ENCODE peak calls at places on chromosomes 12 and 14, in eight cellular contexts. A is ovary, R is IMR-90, J is NB4, N is gastrocnemius medialis, Z is A549, C is GM12891, Q is upper lobe of left lung. K is an unnamed sample.

GRCh38 chr12:123389560-123390351 is 5.8 kb downstream of the KMT5A start:
- DNase-seq in A (peak), R (no peak), J (peak), N (peak), Z (no peak), C (peak), Q (peak), K (peak)

GRCh38 chr12:50734409-50735263 is 29.3 kb upstream of the ATF1 start:
- DNase-seq in A (no peak), R (peak), J (peak), N (no peak), Z (peak), C (peak), Q (no peak), K (no peak)

GRCh38 chr14:31194095-31194494 is 13.5 kb downstream of the HECTD1 start:
- DNase-seq in A (no peak), R (peak), J (peak), N (no peak), Z (no peak), C (no peak), Q (no peak), K (no peak)

GRCh38 chr12:65761301-65761700 is 63.0 kb upstream of the HMGA2 start:
- DNase-seq in A (no peak), R (no peak), J (no peak), N (no peak), Z (no peak), C (no peak), Q (no peak), K (no peak)

GRCh38 chr14:65190312-65190711 is 88.0 kb upstream of the MAX start:
- DNase-seq in A (no peak), R (no peak), J (no peak), N (no peak), Z (no peak), C (no peak), Q (no peak), K (no peak)

GRCh38 chr14:36271939-36272907 is 48.2 kb downstream of the MBIP start:
- DNase-seq in A (no peak), R (peak), J (no peak), N (no peak), Z (no peak), C (no peak), Q (no peak), K (no peak)

GRCh38 chr12:49518914-49519573 is 19.8 kb upstream of the KCNH3 start:
- DNase-seq in A (no peak), R (peak), J (no peak), N (no peak), Z (no peak), C (no peak), Q (no peak), K (no peak)

GRCh38 chr12:49264466-49264872 is 413 bp upstream of the TUBA1C start:
- DNase-seq in A (no peak), R (no peak), J (no peak), N (no peak), Z (no peak), C (peak), Q (no peak), K (no peak)

GRCh38 chr14:19743256-19743655 is at the start of gene OR4Q3:
- DNase-seq in A (no peak), R (no peak), J (no peak), N (no peak), Z (no peak), C (no peak), Q (no peak), K (no peak)

GRCh38 chr12:15669256-15669948 is 119.8 kb downstream of the EPS8 start:
- DNase-seq in A (no peak), R (peak), J (no peak), N (no peak), Z (no peak), C (no peak), Q (no peak), K (no peak)

GRCh38 chr12:78888583-78888982 is 24.0 kb downstream of the SYT1 start:
- DNase-seq in A (no peak), R (no peak), J (peak), N (no peak), Z (peak), C (no peak), Q (no peak), K (no peak)

GRCh38 chr14:75050852-75051555 is at the start of gene MLH3:
- DNase-seq in A (peak), R (peak), J (peak), N (peak), Z (peak), C (peak), Q (peak), K (peak)

GRCh38 chr12:2284857-2285256 is 232.1 kb downstream of the CACNA1C start:
- DNase-seq in A (peak), R (peak), J (peak), N (peak), Z (peak), C (no peak), Q (peak), K (peak)

GRCh38 chr12:50314629-50315312 is 31.5 kb upstream of the LIMA1 start:
- DNase-seq in A (no peak), R (peak), J (peak), N (no peak), Z (peak), C (no peak), Q (no peak), K (no peak)

GRCh38 chr14:77023001-77023996 is 5.2 kb downstream of the IRF2BPL start:
- DNase-seq in A (peak), R (peak), J (no peak), N (no peak), Z (peak), C (no peak), Q (peak), K (no peak)

GRCh38 chr14:105294142-105294597 is 6.6 kb downstream of the BRF1 start:
- DNase-seq in A (no peak), R (peak), J (peak), N (no peak), Z (no peak), C (no peak), Q (no peak), K (peak)

GRCh38 chr12:64459388-64460024 is 7.6 kb downstream of the TBK1 start:
- DNase-seq in A (no peak), R (no peak), J (peak), N (no peak), Z (no peak), C (no peak), Q (peak), K (no peak)

GRCh38 chr14:105935384-105935783 is 409.0 kb downstream of the TMEM121 start:
- DNase-seq in A (no peak), R (no peak), J (no peak), N (no peak), Z (no peak), C (no peak), Q (no peak), K (no peak)

GRCh38 chr14:85438001-85438400 is 91.9 kb upstream of the FLRT2 start:
- DNase-seq in A (no peak), R (no peak), J (no peak), N (no peak), Z (no peak), C (no peak), Q (no peak), K (no peak)

GRCh38 chr12:93020225-93020997 is 91.3 kb upstream of the EEA1 start:
- DNase-seq in A (peak), R (no peak), J (no peak), N (no peak), Z (no peak), C (no peak), Q (peak), K (no peak)

GRCh38 chr12:81644503-81644902 is 114.6 kb downstream of the PPFIA2 start:
- DNase-seq in A (no peak), R (peak), J (peak), N (no peak), Z (peak), C (no peak), Q (no peak), K (no peak)

GRCh38 chr14:52370406-52370911 is 56.3 kb downstream of the PTGER2 start:
- DNase-seq in A (no peak), R (no peak), J (no peak), N (no peak), Z (no peak), C (no peak), Q (no peak), K (no peak)

GRCh38 chr12:47378907-47379306 is 299.1 kb upstream of the AMIGO2 start:
- DNase-seq in A (no peak), R (peak), J (peak), N (no peak), Z (peak), C (no peak), Q (no peak), K (no peak)

GRCh38 chr14:65206448-65207096 is 104.3 kb upstream of the MAX start:
- DNase-seq in A (no peak), R (peak), J (peak), N (no peak), Z (no peak), C (no peak), Q (no peak), K (no peak)

GRCh38 chr12:13175499-13175898 is 21.0 kb upstream of the EMP1 start:
- DNase-seq in A (no peak), R (no peak), J (peak), N (no peak), Z (no peak), C (no peak), Q (no peak), K (no peak)

GRCh38 chr14:90848944-90849731 is 32.9 kb upstream of the TTC7B start:
- DNase-seq in A (no peak), R (peak), J (no peak), N (no peak), Z (no peak), C (no peak), Q (no peak), K (no peak)

GRCh38 chr12:104215638-104216297 is at the start of gene TXNRD1:
- DNase-seq in A (peak), R (peak), J (peak), N (peak), Z (peak), C (peak), Q (peak), K (peak)

GRCh38 chr12:68521321-68521839 is 89.3 kb upstream of the RAP1B start:
- DNase-seq in A (no peak), R (peak), J (no peak), N (no peak), Z (peak), C (no peak), Q (no peak), K (no peak)

GRCh38 chr12:4579305-4580097 is 17.5 kb downstream of the DYRK4 start:
- DNase-seq in A (no peak), R (peak), J (peak), N (no peak), Z (peak), C (no peak), Q (no peak), K (no peak)

GRCh38 chr14:102517412-102518062 is 8.0 kb upstream of the ANKRD9 start:
- DNase-seq in A (no peak), R (no peak), J (no peak), N (no peak), Z (no peak), C (no peak), Q (no peak), K (no peak)

GRCh38 chr14:49617846-49618519 is 2.4 kb downstream of the RPL36AL start:
- DNase-seq in A (no peak), R (no peak), J (no peak), N (no peak), Z (no peak), C (no peak), Q (no peak), K (no peak)
- TF ChIP-seq POLR2A in A (no peak), R (no peak), J (no peak), N (no peak), Z (no peak), C (peak), Q (no peak), K (no peak)

GRCh38 chr12:71755146-71755892 is 656 bp downstream of the RAB21 start:
- DNase-seq in A (peak), R (peak), J (peak), N (peak), Z (peak), C (peak), Q (peak), K (peak)
- TF ChIP-seq POLR2A in A (no peak), R (peak), J (no peak), N (no peak), Z (no peak), C (no peak), Q (no peak), K (no peak)

DNA sequence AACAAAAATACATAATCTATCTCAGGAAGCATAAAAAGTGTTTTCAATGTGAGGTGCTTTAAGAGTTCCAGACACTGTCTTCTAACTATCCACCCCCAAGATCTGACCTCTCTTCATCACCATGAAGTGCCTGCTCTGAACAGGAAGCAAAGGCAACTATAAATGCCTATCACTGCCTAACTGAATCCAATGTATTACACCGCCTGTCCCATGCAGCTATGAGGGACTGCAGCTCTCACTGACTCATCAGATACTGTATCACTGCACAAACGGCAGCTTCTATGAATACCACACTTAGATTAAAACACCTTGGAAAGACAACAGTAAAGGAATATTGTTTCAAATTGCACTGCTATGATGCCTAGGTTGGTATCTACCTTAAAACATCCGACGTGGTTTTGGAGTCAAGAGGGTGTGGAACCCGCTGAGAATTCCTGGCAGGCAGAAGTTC is 314.4 kb downstream of the MED13L start:
- DNase-seq in A (no peak), R (peak), J (no peak), N (no peak), Z (no peak), C (no peak), Q (no peak), K (no peak)
- TF ChIP-seq POLR2A in A (no peak), R (no peak), J (no peak), N (no peak), Z (no peak), C (no peak), Q (no peak), K (no peak)

DNA sequence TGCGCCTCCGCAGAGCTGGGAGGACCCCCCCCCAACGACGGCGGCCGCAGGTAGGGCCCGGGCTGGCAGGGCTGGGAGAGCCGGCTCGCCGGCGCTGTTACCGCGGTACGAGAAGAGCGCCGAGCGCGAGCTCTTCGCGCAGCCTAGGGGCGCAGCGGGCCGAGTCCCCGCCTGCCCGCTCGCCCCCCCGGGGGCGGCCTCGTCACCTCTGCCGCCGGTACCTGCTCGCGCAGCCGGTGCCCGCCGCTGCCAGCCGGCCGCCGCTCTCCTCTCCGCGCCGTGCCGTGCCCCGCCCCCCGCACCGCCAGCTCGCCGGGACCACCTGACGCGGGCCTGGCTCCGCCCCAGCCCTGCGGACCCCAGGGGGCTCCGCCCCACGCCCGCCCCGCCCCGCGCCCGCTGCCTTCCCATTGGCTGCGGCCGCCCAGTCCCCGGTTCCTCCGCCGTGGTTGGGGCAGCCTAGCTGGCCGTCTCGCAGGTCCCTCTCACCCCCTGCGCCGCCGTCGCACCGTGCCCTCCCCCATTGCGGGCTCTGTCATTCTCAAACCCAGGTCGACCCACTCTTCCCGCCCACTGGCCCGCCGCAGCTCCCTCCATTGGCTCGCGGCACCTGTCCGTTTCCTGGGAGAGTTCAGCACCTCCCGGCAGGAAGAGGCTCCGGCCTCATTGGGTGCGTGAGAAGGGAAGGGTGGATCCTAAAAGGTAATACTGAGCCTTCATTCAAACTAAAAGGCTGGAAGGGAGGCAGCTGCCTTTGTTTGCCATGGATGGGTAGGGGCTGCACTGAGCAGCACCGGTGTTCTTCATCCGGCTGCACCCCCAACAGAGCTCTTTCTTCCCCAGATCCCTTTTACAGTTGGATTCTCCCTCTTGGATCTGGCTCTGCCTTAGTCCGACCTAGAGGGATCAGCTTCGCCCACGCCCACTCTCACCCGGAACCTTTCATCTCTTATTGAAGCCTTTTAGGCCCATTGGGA is at the start of gene MAP3K9:
- DNase-seq in A (peak), R (peak), J (peak), N (peak), Z (peak), C (peak), Q (peak), K (peak)
- TF ChIP-seq POLR2A in A (peak), R (no peak), J (no peak), N (peak), Z (peak), C (peak), Q (no peak), K (peak)

GRCh38 chr12:6363330-6364036 is 11.9 kb downstream of the SCNN1A start:
- DNase-seq in A (peak), R (peak), J (no peak), N (peak), Z (peak), C (peak), Q (peak), K (peak)
- TF ChIP-seq POLR2A in A (peak), R (no peak), J (no peak), N (peak), Z (peak), C (no peak), Q (no peak), K (no peak)